ENCODE peak calls at places on chromosomes 4 and X, in six cellular contexts. W is neuronal stem cell, G is PC-3, Z is cardiac muscle cell, P is colonic mucosa, L is GM23338. K is an unnamed sample.

GRCh38 chr4:64617813-64618212 is 208.6 kb upstream of the TECRL start:
- DNase-seq in Z (no peak), G (peak), P (no peak), W (no peak), L (peak), K (no peak)

GRCh38 chrX:153773741-153774575 is 6.9 kb upstream of the SRPK3 start:
- DNase-seq in G (no peak), Z (no peak), L (no peak), P (no peak), W (no peak), K (no peak)

GRCh38 chr4:1490906-1491629 is 84.8 kb upstream of the NKX1-1 start:
- DNase-seq in W (no peak), L (no peak), G (no peak), P (no peak), Z (no peak), K (peak)

GRCh38 chrX:26387906-26388305 is 171.9 kb downstream of the MAGEB5 start:
- DNase-seq in W (no peak), Z (no peak), P (no peak), L (no peak), G (no peak), K (no peak)

GRCh38 chr4:10875144-10875799 is 190.7 kb upstream of the CLNK start:
- DNase-seq in P (no peak), L (no peak), G (no peak), W (no peak), Z (no peak), K (no peak)

GRCh38 chr4:17577660-17578481 is 873 bp downstream of the LAP3 start:
- DNase-seq in Z (peak), P (peak), L (peak), W (no peak), G (peak), K (peak)

GRCh38 chr4:56723831-56724230 is 42.7 kb upstream of the HOPX start:
- DNase-seq in G (no peak), L (no peak), P (no peak), W (no peak), Z (no peak), K (no peak)

GRCh38 chr4:142336251-142336934 is 509.7 kb downstream of the INPP4B start:
- DNase-seq in W (no peak), G (no peak), P (no peak), Z (no peak), L (no peak), K (no peak)

GRCh38 chr4:46889410-46889809 is 19.6 kb downstream of the COX7B2 start:
- DNase-seq in G (no peak), L (no peak), Z (no peak), P (no peak), W (no peak), K (no peak)

GRCh38 chr4:139656614-139657486 is 8.8 kb upstream of the MGST2 start:
- DNase-seq in L (peak), Z (peak), W (peak), P (peak), G (peak), K (peak)

GRCh38 chrX:124226129-124226528 is 106.3 kb upstream of the TEX13D start:
- DNase-seq in L (no peak), Z (no peak), P (no peak), G (peak), W (no peak), K (no peak)

GRCh38 chrX:135740683-135741149 is 27.3 kb downstream of the CT45A3 start:
- DNase-seq in Z (no peak), W (no peak), P (peak), G (peak), L (peak), K (no peak)

GRCh38 chr4:169996379-169997245 is 29.6 kb downstream of the MFAP3L start:
- DNase-seq in W (no peak), P (no peak), L (peak), G (peak), Z (no peak), K (no peak)

GRCh38 chrX:58025979-58026378 is 115.7 kb upstream of the ZXDA start:
- DNase-seq in P (peak), Z (no peak), W (no peak), L (peak), G (peak), K (no peak)

GRCh38 chrX:71671043-71671829 is 3.9 kb downstream of the LOC101059915 start:
- DNase-seq in P (no peak), W (no peak), L (no peak), G (peak), Z (peak), K (no peak)

GRCh38 chrX:19849433-19850190 is 37.8 kb downstream of the SH3KBP1 start:
- DNase-seq in G (no peak), W (no peak), L (no peak), Z (no peak), P (no peak), K (no peak)

GRCh38 chrX:45669715-45670360 is 469.2 kb upstream of the DIPK2B start:
- DNase-seq in G (no peak), P (no peak), Z (no peak), W (no peak), L (no peak), K (no peak)

GRCh38 chrX:11185861-11186260 is 74.7 kb downstream of the HCCS start:
- DNase-seq in G (no peak), L (no peak), Z (peak), P (no peak), W (no peak), K (no peak)

GRCh38 chr4:113559947-113560346 is 201.6 kb downstream of the CAMK2D start:
- DNase-seq in L (peak), Z (no peak), G (no peak), W (no peak), P (no peak), K (no peak)

GRCh38 chr4:141899541-141899940 is 263.2 kb downstream of the IL15 start:
- DNase-seq in G (peak), Z (no peak), P (no peak), W (no peak), L (no peak), K (no peak)

GRCh38 chrX:118353081-118353850 is 7.4 kb downstream of the WDR44 start:
- DNase-seq in G (no peak), L (peak), W (no peak), Z (no peak), P (no peak), K (no peak)

GRCh38 chr4:62814510-62815047 is 1594.7 kb downstream of the TECRL start:
- DNase-seq in W (peak), L (peak), G (no peak), P (no peak), Z (peak), K (peak)

GRCh38 chrX:130393451-130394074 is 8.1 kb upstream of the GPR119 start:
- DNase-seq in W (no peak), P (peak), Z (peak), L (peak), G (peak), K (peak)

GRCh38 chr4:138414202-138414601 is 172.1 kb upstream of the SLC7A11 start:
- DNase-seq in G (no peak), W (no peak), Z (no peak), L (no peak), P (no peak), K (no peak)

GRCh38 chr4:52001616-52002015 is 18.5 kb downstream of the LRRC66 start:
- DNase-seq in W (no peak), G (peak), Z (no peak), L (no peak), P (no peak), K (no peak)

GRCh38 chr4:5460106-5460801 is 248.1 kb downstream of the EVC2 start:
- DNase-seq in L (peak), G (peak), Z (peak), P (no peak), W (peak), K (no peak)

GRCh38 chr4:100803751-100804150 is 285.9 kb upstream of the EMCN start:
- DNase-seq in L (no peak), Z (no peak), W (no peak), P (no peak), G (no peak), K (no peak)

GRCh38 chrX:140440891-140441290 is 64.0 kb downstream of the SOX3 start:
- DNase-seq in W (no peak), G (no peak), L (peak), P (no peak), Z (peak), K (no peak)

GRCh38 chr4:123659759-123660158 is 263.2 kb downstream of the SPRY1 start:
- DNase-seq in P (no peak), W (no peak), G (peak), L (peak), Z (peak), K (no peak)

GRCh38 chr4:33649015-33649414 is 2595.3 kb downstream of the ARAP2 start:
- DNase-seq in L (peak), W (no peak), Z (peak), G (peak), P (no peak), K (no peak)

GRCh38 chr4:53935780-53936179 is 128.6 kb downstream of the CHIC2 start:
- DNase-seq in G (no peak), P (no peak), L (no peak), W (no peak), Z (no peak), K (no peak)

GRCh38 chr4:37802068-37802666 is 24.3 kb upstream of the PGM2 start:
- DNase-seq in W (peak), P (peak), L (peak), Z (peak), G (peak), K (no peak)

GRCh38 chr4:126106658-126107057 is 791.9 kb downstream of the FAT4 start:
- DNase-seq in P (no peak), G (no peak), Z (no peak), L (peak), W (no peak), K (no peak)

GRCh38 chr4:102778720-102779119 is 18.0 kb upstream of the MANBA start:
- DNase-seq in W (no peak), P (peak), Z (peak), L (no peak), G (no peak), K (no peak)

GRCh38 chrX:48956728-48957414 is 536 bp downstream of the OTUD5 start:
- DNase-seq in Z (peak), G (no peak), W (no peak), P (peak), L (no peak), K (peak)

GRCh38 chr4:81038636-81039350 is 8.3 kb downstream of the BMP3 start:
- DNase-seq in Z (no peak), L (no peak), G (no peak), W (no peak), P (no peak), K (no peak)
- H3K27ac ChIP-seq in Z (no peak), L (no peak), G (no peak), W (no peak), P (no peak), K (no peak)

GRCh38 chr4:95985051-95985450 is 145.2 kb downstream of the PDHA2 start:
- DNase-seq in W (no peak), G (no peak), P (no peak), Z (no peak), L (no peak), K (no peak)

GRCh38 chr4:95984081-95984480 is 144.2 kb downstream of the PDHA2 start:
- DNase-seq in L (no peak), G (no peak), Z (no peak), P (no peak), W (no peak), K (no peak)

GRCh38 chr4:95979961-95980876 is 140.3 kb downstream of the PDHA2 start:
- DNase-seq in P (no peak), G (no peak), L (no peak), Z (peak), W (no peak), K (no peak)

GRCh38 chr4:95980877-95981360 is 141.0 kb downstream of the PDHA2 start:
- DNase-seq in P (no peak), G (no peak), W (no peak), Z (no peak), L (no peak), K (no peak)

DNA sequence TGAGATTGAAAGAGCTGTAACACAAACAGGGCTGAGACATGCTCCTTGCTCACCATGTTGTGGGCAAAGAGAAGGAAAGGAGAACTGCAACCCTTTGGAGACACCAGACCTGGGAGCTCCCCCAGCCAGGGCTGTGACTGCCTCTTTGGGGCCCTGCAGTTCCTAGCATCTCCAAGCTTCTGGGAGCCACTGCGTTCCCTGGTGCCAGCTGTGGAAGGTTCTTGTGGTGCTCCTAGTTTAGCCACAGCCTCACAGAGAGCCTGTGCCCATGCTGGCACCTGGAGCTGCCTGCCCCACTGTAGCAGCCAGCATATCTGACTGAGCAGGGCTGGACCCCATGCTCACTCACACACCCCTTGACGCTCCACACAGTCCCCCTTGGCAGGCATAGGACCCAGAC is 141.7 kb downstream of the PDHA2 start:
- DNase-seq in L (no peak), Z (no peak), G (no peak), W (no peak), P (no peak), K (no peak)
- H3K27ac ChIP-seq in L (no peak), Z (no peak), G (no peak), W (no peak), P (no peak), K (no peak)

GRCh38 chrX:47191806-47192401 is 1.7 kb upstream of the UBA1 start:
- DNase-seq in P (no peak), Z (no peak), W (no peak), G (no peak), L (no peak), K (no peak)
- H3K27ac ChIP-seq in P (no peak), Z (no peak), W (no peak), G (no peak), L (no peak), K (no peak)

GRCh38 chrX:112877771-112878173 is 37.1 kb upstream of the AMOT start:
- DNase-seq in W (no peak), P (no peak), G (no peak), Z (no peak), L (no peak), K (no peak)
- H3K27ac ChIP-seq in W (no peak), P (no peak), G (no peak), Z (no peak), L (no peak), K (no peak)

DNA sequence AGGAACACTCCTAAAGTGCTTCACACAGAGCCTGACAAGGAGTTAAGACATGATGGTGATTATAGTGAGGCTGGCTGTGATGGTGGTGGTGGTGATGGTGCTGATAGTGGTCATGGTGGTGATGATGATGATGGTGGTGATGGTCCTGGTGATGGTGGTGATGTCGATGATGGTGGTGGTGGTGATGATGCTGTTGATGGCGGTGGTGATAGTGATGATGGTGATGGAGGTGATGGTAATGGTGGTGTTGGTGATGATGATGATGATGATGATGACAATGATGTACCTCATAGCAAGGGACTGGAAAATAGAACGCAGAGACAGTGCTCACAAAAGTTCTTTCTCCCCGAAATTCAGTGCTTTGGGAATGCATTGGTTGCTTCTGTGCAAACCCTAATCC is 34.3 kb upstream of the PSAPL1 start:
- DNase-seq in G (no peak), W (no peak), P (no peak), L (no peak), Z (no peak), K (no peak)
- H3K27ac ChIP-seq in G (no peak), W (no peak), P (no peak), L (no peak), Z (no peak), K (no peak)

DNA sequence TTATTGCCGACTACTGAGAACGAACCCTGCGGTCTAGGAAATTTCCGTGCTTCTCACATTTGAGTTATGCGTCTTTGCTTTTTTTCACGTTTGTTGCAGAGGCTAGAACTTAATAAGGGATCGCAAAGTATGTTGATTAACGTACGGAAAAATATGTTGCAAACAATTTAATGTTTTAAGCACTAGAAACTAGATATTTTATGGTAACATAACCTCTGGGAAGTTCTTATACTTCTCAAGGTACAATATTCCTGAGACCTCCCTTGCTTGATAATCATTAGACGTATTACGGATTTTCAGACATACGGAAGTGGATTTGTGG is 636 bp upstream of the PRDM5 start:
- DNase-seq in Z (no peak), W (no peak), P (no peak), L (no peak), G (no peak), K (no peak)
- H3K27ac ChIP-seq in Z (peak), W (peak), P (peak), L (peak), G (no peak), K (peak)

DNA sequence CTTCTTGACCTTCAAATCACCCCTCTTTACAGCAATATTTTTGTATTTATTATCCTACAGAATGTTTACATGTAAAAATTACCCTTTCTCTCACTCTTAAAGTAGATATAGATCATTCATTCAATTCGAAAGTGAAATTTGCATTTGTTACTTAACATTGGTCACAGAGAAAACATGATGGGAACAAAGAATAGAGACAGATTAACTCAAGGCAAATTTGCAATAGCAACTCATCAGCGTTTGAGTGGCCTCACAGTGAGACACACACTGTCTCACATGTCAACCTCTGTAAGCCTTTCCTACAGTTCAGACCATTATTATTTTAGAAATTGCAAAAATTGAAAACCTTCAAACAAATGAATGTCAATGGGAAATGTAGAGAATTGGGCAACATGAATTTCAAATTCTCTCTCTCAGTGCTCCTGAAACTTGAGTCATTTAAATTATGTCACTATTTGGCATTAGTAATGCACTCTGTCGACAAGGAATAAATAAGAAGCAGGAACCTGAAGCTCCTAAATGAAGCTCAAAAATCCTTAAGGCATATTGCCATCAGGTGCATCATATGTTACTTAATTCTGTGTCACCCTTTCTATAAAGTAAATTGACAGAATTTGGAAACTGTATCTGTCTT is 148.3 kb upstream of the ANXA10 start:
- DNase-seq in G (peak), L (no peak), W (no peak), P (no peak), Z (no peak), K (no peak)
- H3K27ac ChIP-seq in G (no peak), L (no peak), W (no peak), P (no peak), Z (no peak), K (no peak)

GRCh38 chrX:133523526-133523925 is 108.2 kb upstream of the GPC4 start:
- DNase-seq in Z (no peak), G (no peak), P (no peak), W (no peak), L (no peak), K (no peak)

GRCh38 chrX:133527415-133527814 is 112.1 kb upstream of the GPC4 start:
- DNase-seq in W (no peak), L (peak), Z (no peak), P (no peak), G (no peak), K (no peak)

GRCh38 chrX:133531012-133531411 is 115.7 kb upstream of the GPC4 start:
- DNase-seq in L (no peak), P (no peak), Z (peak), W (no peak), G (no peak), K (peak)

GRCh38 chrX:133529578-133529977 is 114.3 kb upstream of the GPC4 start:
- DNase-seq in W (no peak), Z (no peak), G (no peak), P (no peak), L (no peak), K (no peak)

GRCh38 chrX:133527825-133528224 is 112.5 kb upstream of the GPC4 start:
- DNase-seq in L (no peak), W (no peak), Z (no peak), P (no peak), G (no peak), K (no peak)
- H3K27ac ChIP-seq in L (peak), W (no peak), Z (no peak), P (no peak), G (no peak), K (no peak)

DNA sequence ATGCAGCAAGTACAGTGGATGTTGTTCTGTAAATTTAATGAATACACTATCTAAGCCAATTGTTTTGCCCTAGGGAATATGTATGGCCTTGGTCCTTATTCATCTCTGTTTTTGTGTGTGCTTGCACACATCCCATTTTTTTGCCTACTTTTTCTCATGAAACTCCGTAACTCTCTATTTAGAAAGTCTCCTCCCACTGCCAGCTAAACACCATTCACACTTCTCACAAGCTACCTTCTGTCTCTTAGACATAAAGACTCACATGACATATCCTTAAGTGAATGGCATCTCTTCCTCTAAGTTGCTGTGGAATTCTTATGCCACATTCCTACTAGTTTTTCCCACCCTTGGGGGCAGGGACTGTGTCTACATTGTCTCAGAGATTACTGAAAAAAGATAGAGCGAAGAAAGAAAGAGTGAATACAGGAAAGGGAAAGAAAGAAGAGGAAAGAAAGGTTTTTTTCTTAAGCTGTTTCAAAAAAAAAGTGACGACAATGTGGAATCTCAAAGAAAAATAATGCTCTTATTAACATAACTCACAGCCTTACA is 117.5 kb downstream of the ATG4A start:
- DNase-seq in G (no peak), Z (no peak), L (no peak), P (no peak), W (no peak), K (no peak)
- H3K27ac ChIP-seq in G (no peak), Z (peak), L (no peak), P (no peak), W (peak), K (no peak)

K was measured in ovary.